ENCODE peak calls at places on chromosomes 16 and 17, in seven cellular contexts. One of them, this sample, is unnamed.

GRCh38 chr16:72501739-72502653 is 330.0 kb upstream of the PMFBP1 start:
- DNase-seq in GM12878: peak; percentile 42
- DNase-seq in K562: peak; percentile 47
- DNase-seq in heart left ventricle: peak; percentile 29
- DNase-seq in prostate gland: peak; percentile 34
- DNase-seq in IMR-90: peak; percentile 79
- DNase-seq in body of pancreas: peak; percentile 38
- DNase-seq in this sample: peak; percentile 75

GRCh38 chr16:69005641-69006355 is 99.7 kb upstream of the HAS3 start:
- DNase-seq in GM12878: peak; percentile 52
- DNase-seq in IMR-90: no peak
- DNase-seq in K562: no peak
- DNase-seq in heart left ventricle: no peak
- DNase-seq in body of pancreas: no peak
- DNase-seq in prostate gland: no peak
- DNase-seq in this sample: no peak

GRCh38 chr17:63291243-63291642 is 154.9 kb downstream of the CYB561 start:
- DNase-seq in prostate gland: no peak
- DNase-seq in K562: no peak
- DNase-seq in heart left ventricle: no peak
- DNase-seq in IMR-90: no peak
- DNase-seq in GM12878: no peak
- DNase-seq in body of pancreas: no peak
- DNase-seq in this sample: no peak

GRCh38 chr16:20938426-20938825 is 37.9 kb downstream of the LYRM1 start:
- DNase-seq in GM12878: no peak
- DNase-seq in IMR-90: peak; percentile 56
- DNase-seq in heart left ventricle: no peak
- DNase-seq in prostate gland: no peak
- DNase-seq in K562: no peak
- DNase-seq in body of pancreas: no peak
- DNase-seq in this sample: no peak

GRCh38 chr17:58338907-58339774 is 10.5 kb upstream of the TSPOAP1 start:
- DNase-seq in heart left ventricle: peak; percentile 46
- DNase-seq in K562: peak; percentile 79
- DNase-seq in IMR-90: peak; percentile 88
- DNase-seq in body of pancreas: peak; percentile 61
- DNase-seq in prostate gland: no peak
- DNase-seq in GM12878: peak; percentile 87
- DNase-seq in this sample: peak; percentile 69

GRCh38 chr17:65936013-65936412 is 255.9 kb downstream of the CEP112 start:
- DNase-seq in IMR-90: peak; percentile 65
- DNase-seq in GM12878: no peak
- DNase-seq in K562: no peak
- DNase-seq in heart left ventricle: no peak
- DNase-seq in prostate gland: no peak
- DNase-seq in body of pancreas: no peak
- DNase-seq in this sample: no peak

GRCh38 chr17:41976142-41976768 is 9.7 kb downstream of the CNP start:
- DNase-seq in GM12878: no peak
- DNase-seq in IMR-90: no peak
- DNase-seq in prostate gland: peak; percentile 60
- DNase-seq in heart left ventricle: no peak
- DNase-seq in body of pancreas: no peak
- DNase-seq in K562: no peak
- DNase-seq in this sample: no peak

GRCh38 chr16:53865492-53865863 is 161.5 kb downstream of the FTO start:
- DNase-seq in GM12878: peak; percentile 32
- DNase-seq in heart left ventricle: no peak
- DNase-seq in K562: peak; percentile 18
- DNase-seq in prostate gland: no peak
- DNase-seq in body of pancreas: peak; percentile 8
- DNase-seq in IMR-90: no peak
- DNase-seq in this sample: no peak

GRCh38 chr17:82050761-82051641 is 610 bp downstream of the RFNG start:
- DNase-seq in body of pancreas: no peak
- DNase-seq in GM12878: no peak
- DNase-seq in prostate gland: no peak
- DNase-seq in IMR-90: no peak
- DNase-seq in heart left ventricle: no peak
- DNase-seq in K562: peak; percentile 81
- DNase-seq in this sample: peak; percentile 49

GRCh38 chr16:85940214-85940613 is 41.3 kb downstream of the IRF8 start:
- DNase-seq in IMR-90: no peak
- DNase-seq in body of pancreas: peak; percentile 17
- DNase-seq in heart left ventricle: no peak
- DNase-seq in GM12878: no peak
- DNase-seq in K562: no peak
- DNase-seq in prostate gland: no peak
- DNase-seq in this sample: no peak

GRCh38 chr16:48082516-48082915 is 73.3 kb downstream of the ABCC12 start:
- DNase-seq in IMR-90: peak; percentile 32
- DNase-seq in body of pancreas: no peak
- DNase-seq in heart left ventricle: peak; percentile 39
- DNase-seq in K562: no peak
- DNase-seq in prostate gland: no peak
- DNase-seq in GM12878: no peak
- DNase-seq in this sample: no peak

GRCh38 chr17:49681336-49681735 is 3.4 kb upstream of the SPOP start:
- DNase-seq in K562: no peak
- DNase-seq in GM12878: no peak
- DNase-seq in body of pancreas: no peak
- DNase-seq in IMR-90: no peak
- DNase-seq in prostate gland: no peak
- DNase-seq in heart left ventricle: no peak
- DNase-seq in this sample: no peak

GRCh38 chr17:49680314-49680713 is 2.4 kb upstream of the SPOP start:
- DNase-seq in heart left ventricle: no peak
- DNase-seq in prostate gland: no peak
- DNase-seq in body of pancreas: no peak
- DNase-seq in IMR-90: no peak
- DNase-seq in K562: no peak
- DNase-seq in GM12878: no peak
- DNase-seq in this sample: no peak

GRCh38 chr17:49676276-49676868 is 1.5 kb downstream of the SPOP start:
- DNase-seq in K562: peak; percentile 50
- DNase-seq in GM12878: peak; percentile 85
- DNase-seq in prostate gland: no peak
- DNase-seq in body of pancreas: peak; percentile 37
- DNase-seq in IMR-90: peak; percentile 38
- DNase-seq in heart left ventricle: no peak
- DNase-seq in this sample: peak; percentile 68

GRCh38 chr17:49677134-49677932 is 564 bp downstream of the SPOP start:
- DNase-seq in prostate gland: peak; percentile 94
- DNase-seq in GM12878: peak; percentile 75
- DNase-seq in K562: peak; percentile 96
- DNase-seq in body of pancreas: peak; percentile 98
- DNase-seq in heart left ventricle: peak; percentile 97
- DNase-seq in IMR-90: peak; percentile 91
- DNase-seq in this sample: peak; percentile 96

GRCh38 chr17:49677933-49678847 is at the start of gene SPOP:
- DNase-seq in prostate gland: peak; percentile 99
- DNase-seq in IMR-90: peak; percentile 100
- DNase-seq in heart left ventricle: peak; percentile 100
- DNase-seq in GM12878: peak; percentile 96
- DNase-seq in body of pancreas: peak; percentile 100
- DNase-seq in K562: peak; percentile 99
- DNase-seq in this sample: peak; percentile 100
- TF ChIP-seq POLR2A in prostate gland: peak; percentile 72
- TF ChIP-seq POLR2A in IMR-90: peak; percentile 32
- TF ChIP-seq POLR2A in heart left ventricle: no peak
- TF ChIP-seq POLR2A in GM12878: peak; percentile 90
- TF ChIP-seq POLR2A in body of pancreas: peak; percentile 12
- TF ChIP-seq POLR2A in K562: peak; percentile 77
- TF ChIP-seq POLR2A in this sample: peak; percentile 46

GRCh38 chr16:58026139-58026704 is 668 bp downstream of the MMP15 start:
- DNase-seq in heart left ventricle: no peak
- DNase-seq in prostate gland: peak; percentile 25
- DNase-seq in IMR-90: peak; percentile 17
- DNase-seq in body of pancreas: peak; percentile 66
- DNase-seq in K562: peak; percentile 51
- DNase-seq in GM12878: no peak
- DNase-seq in this sample: peak; percentile 26

GRCh38 chr16:58028168-58028455 is 2.6 kb downstream of the MMP15 start:
- DNase-seq in heart left ventricle: no peak
- DNase-seq in IMR-90: no peak
- DNase-seq in K562: no peak
- DNase-seq in GM12878: no peak
- DNase-seq in body of pancreas: no peak
- DNase-seq in prostate gland: no peak
- DNase-seq in this sample: no peak

GRCh38 chr16:58026705-58027340 is 1.3 kb downstream of the MMP15 start:
- DNase-seq in prostate gland: no peak
- DNase-seq in K562: peak; percentile 46
- DNase-seq in IMR-90: no peak
- DNase-seq in GM12878: no peak
- DNase-seq in heart left ventricle: no peak
- DNase-seq in body of pancreas: no peak
- DNase-seq in this sample: no peak

GRCh38 chr16:58028541-58029070 is 3.1 kb downstream of the MMP15 start:
- DNase-seq in body of pancreas: no peak
- DNase-seq in prostate gland: no peak
- DNase-seq in GM12878: no peak
- DNase-seq in IMR-90: no peak
- DNase-seq in heart left ventricle: no peak
- DNase-seq in K562: no peak
- DNase-seq in this sample: no peak

GRCh38 chr16:58027341-58028167 is 2.0 kb downstream of the MMP15 start:
- DNase-seq in K562: peak; percentile 48
- DNase-seq in IMR-90: no peak
- DNase-seq in heart left ventricle: peak; percentile 69
- DNase-seq in GM12878: no peak
- DNase-seq in body of pancreas: peak; percentile 72
- DNase-seq in prostate gland: no peak
- DNase-seq in this sample: no peak
- TF ChIP-seq POLR2A in K562: no peak
- TF ChIP-seq POLR2A in IMR-90: no peak
- TF ChIP-seq POLR2A in heart left ventricle: no peak
- TF ChIP-seq POLR2A in GM12878: no peak
- TF ChIP-seq POLR2A in body of pancreas: no peak
- TF ChIP-seq POLR2A in prostate gland: no peak
- TF ChIP-seq POLR2A in this sample: no peak

GRCh38 chr17:75899767-75900468 is 3.2 kb upstream of the TRIM65 start:
- DNase-seq in IMR-90: no peak
- DNase-seq in K562: no peak
- DNase-seq in prostate gland: no peak
- DNase-seq in heart left ventricle: no peak
- DNase-seq in GM12878: no peak
- DNase-seq in body of pancreas: no peak
- DNase-seq in this sample: no peak

GRCh38 chr17:75898065-75898464 is 1.3 kb upstream of the TRIM65 start:
- DNase-seq in GM12878: no peak
- DNase-seq in prostate gland: no peak
- DNase-seq in K562: no peak
- DNase-seq in heart left ventricle: no peak
- DNase-seq in body of pancreas: no peak
- DNase-seq in IMR-90: no peak
- DNase-seq in this sample: no peak

GRCh38 chr17:75897076-75898019 is 597 bp upstream of the TRIM65 start:
- DNase-seq in body of pancreas: no peak
- DNase-seq in K562: no peak
- DNase-seq in IMR-90: no peak
- DNase-seq in GM12878: no peak
- DNase-seq in prostate gland: no peak
- DNase-seq in heart left ventricle: no peak
- DNase-seq in this sample: no peak

GRCh38 chr17:75899353-75899752 is 2.6 kb upstream of the TRIM65 start:
- DNase-seq in body of pancreas: no peak
- DNase-seq in K562: no peak
- DNase-seq in GM12878: no peak
- DNase-seq in heart left ventricle: no peak
- DNase-seq in prostate gland: no peak
- DNase-seq in IMR-90: no peak
- DNase-seq in this sample: no peak

GRCh38 chr17:75898791-75899190 is 2.0 kb upstream of the TRIM65 start:
- DNase-seq in heart left ventricle: no peak
- DNase-seq in K562: no peak
- DNase-seq in GM12878: no peak
- DNase-seq in prostate gland: no peak
- DNase-seq in IMR-90: no peak
- DNase-seq in body of pancreas: no peak
- DNase-seq in this sample: no peak
- TF ChIP-seq POLR2A in heart left ventricle: no peak
- TF ChIP-seq POLR2A in K562: no peak
- TF ChIP-seq POLR2A in GM12878: peak; percentile 7
- TF ChIP-seq POLR2A in prostate gland: no peak
- TF ChIP-seq POLR2A in IMR-90: no peak
- TF ChIP-seq POLR2A in body of pancreas: no peak
- TF ChIP-seq POLR2A in this sample: no peak

GRCh38 chr16:87948735-87949070 is 2.5 kb upstream of the BANP start:
- DNase-seq in IMR-90: no peak
- DNase-seq in GM12878: no peak
- DNase-seq in prostate gland: no peak
- DNase-seq in K562: no peak
- DNase-seq in heart left ventricle: no peak
- DNase-seq in body of pancreas: no peak
- DNase-seq in this sample: no peak

GRCh38 chr16:87951550-87952538 is 610 bp downstream of the BANP start:
- DNase-seq in K562: peak; percentile 26
- DNase-seq in prostate gland: no peak
- DNase-seq in body of pancreas: no peak
- DNase-seq in GM12878: no peak
- DNase-seq in heart left ventricle: no peak
- DNase-seq in IMR-90: no peak
- DNase-seq in this sample: peak; percentile 70

GRCh38 chr16:87949071-87949744 is 2.0 kb upstream of the BANP start:
- DNase-seq in prostate gland: no peak
- DNase-seq in GM12878: no peak
- DNase-seq in heart left ventricle: no peak
- DNase-seq in body of pancreas: no peak
- DNase-seq in K562: no peak
- DNase-seq in IMR-90: no peak
- DNase-seq in this sample: peak; percentile 16

GRCh38 chr16:87952751-87953150 is 1.5 kb downstream of the BANP start:
- DNase-seq in body of pancreas: no peak
- DNase-seq in prostate gland: no peak
- DNase-seq in GM12878: no peak
- DNase-seq in IMR-90: no peak
- DNase-seq in K562: no peak
- DNase-seq in heart left ventricle: no peak
- DNase-seq in this sample: no peak

DNA sequence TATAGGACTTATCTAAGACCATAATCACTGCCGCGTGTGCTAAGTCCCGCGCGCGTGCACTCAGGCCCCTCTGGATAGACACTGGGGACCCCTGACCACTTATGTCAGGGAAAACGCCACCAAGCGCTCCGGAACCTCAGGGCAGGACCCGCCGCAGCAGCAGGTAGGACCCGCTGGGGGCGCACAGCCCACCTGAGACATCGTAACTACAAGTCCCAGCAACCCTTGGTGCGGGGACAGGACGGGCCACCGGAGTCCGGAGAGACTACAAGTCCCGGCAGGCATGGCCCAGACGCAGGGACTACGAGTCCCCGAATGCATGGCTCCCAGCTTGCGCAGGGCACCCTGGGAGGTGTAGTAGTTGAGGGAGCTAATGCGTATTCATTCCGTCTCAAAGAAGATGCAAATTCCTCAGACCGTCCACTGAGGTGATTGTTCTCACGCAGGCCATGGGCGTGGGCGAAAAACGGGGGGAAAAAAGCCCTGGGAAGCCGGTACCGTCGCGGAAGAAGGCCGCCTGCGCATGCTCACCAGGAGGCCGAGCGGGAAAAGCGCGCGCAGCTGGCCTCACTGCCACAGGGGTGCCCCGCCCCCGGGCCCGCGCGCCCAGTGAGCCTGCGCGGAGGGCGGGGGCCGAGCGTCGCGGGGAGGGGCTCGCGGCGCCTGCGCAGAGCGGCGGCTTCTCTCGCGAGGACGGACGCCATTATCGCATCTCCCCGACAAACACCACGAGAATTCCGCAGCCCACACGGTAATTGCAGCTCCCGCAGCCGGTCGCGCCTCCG is at the start of gene BANP:
- DNase-seq in K562: peak; percentile 99
- DNase-seq in prostate gland: peak; percentile 98
- DNase-seq in GM12878: peak; percentile 97
- DNase-seq in IMR-90: peak; percentile 98
- DNase-seq in body of pancreas: peak; percentile 99
- DNase-seq in heart left ventricle: peak; percentile 98
- DNase-seq in this sample: peak; percentile 98
- TF ChIP-seq POLR2A in K562: peak; percentile 70
- TF ChIP-seq POLR2A in prostate gland: peak; percentile 90
- TF ChIP-seq POLR2A in GM12878: peak; percentile 62
- TF ChIP-seq POLR2A in IMR-90: no peak
- TF ChIP-seq POLR2A in body of pancreas: no peak
- TF ChIP-seq POLR2A in heart left ventricle: no peak
- TF ChIP-seq POLR2A in this sample: peak; percentile 72

This sample was measured in erythroblast.